ENCODE peak calls at places on chromosomes 11 and 22, in nine cellular contexts. F, D, J, U, B, E, O, X and G are unnamed samples.

GRCh38 chr11:120354068-120354467 is 17.9 kb downstream of the ARHGEF12 start:
- DNase-seq in B (no peak), E (no peak), X (peak; percentile 36), U (no peak), F (no peak), J (no peak), D (peak; percentile 34), O (no peak), G (no peak)

GRCh38 chr11:8566613-8567210 is 27.3 kb downstream of the STK33 start:
- DNase-seq in F (no peak), X (peak; percentile 22), U (peak; percentile 12), J (peak; percentile 33), D (peak; percentile 68), E (peak; percentile 59), B (peak; percentile 50), O (no peak), G (no peak)

GRCh38 chr11:44634401-44635281 is 69.2 kb downstream of the CD82 start:
- DNase-seq in O (peak; percentile 83), F (peak; percentile 92), E (peak; percentile 56), U (peak; percentile 11), D (peak; percentile 55), B (peak; percentile 54), X (peak; percentile 69), J (peak; percentile 2), G (peak; percentile 68)

GRCh38 chr11:6199174-6199810 is at the start of gene OR52W1:
- DNase-seq in X (no peak), E (no peak), J (no peak), U (no peak), F (peak; percentile 57), D (no peak), B (no peak), O (no peak), G (no peak)

GRCh38 chr22:47997052-47997568 is 1234.7 kb downstream of the TBC1D22A start:
- DNase-seq in X (no peak), O (no peak), B (no peak), U (no peak), F (no peak), D (no peak), E (no peak), J (no peak), G (no peak)

GRCh38 chr11:29019960-29020683 is 911.9 kb downstream of the METTL15 start:
- DNase-seq in E (peak; percentile 70), U (no peak), J (no peak), O (no peak), B (peak; percentile 31), D (peak; percentile 81), X (peak; percentile 45), F (no peak), G (no peak)

GRCh38 chr22:35766654-35767580 is 49.2 kb downstream of the APOL5 start:
- DNase-seq in X (peak; percentile 37), U (no peak), D (no peak), B (peak; percentile 22), F (no peak), E (peak; percentile 57), J (no peak), O (no peak), G (no peak)

GRCh38 chr11:130762342-130763037 is 153.8 kb downstream of the SNX19 start:
- DNase-seq in F (peak; percentile 88), B (no peak), D (no peak), X (no peak), O (no peak), E (no peak), U (no peak), J (no peak), G (no peak)

GRCh38 chr22:32380991-32381390 is 23.3 kb downstream of the RFPL3 start:
- DNase-seq in J (no peak), O (no peak), U (no peak), F (no peak), B (no peak), D (no peak), X (no peak), E (no peak), G (no peak)

GRCh38 chr22:21450858-21451331 is 16.3 kb upstream of the TMEM191C start:
- DNase-seq in E (no peak), X (no peak), U (no peak), D (no peak), B (no peak), F (no peak), J (no peak), O (peak; percentile 2), G (no peak)

GRCh38 chr11:17991799-17992433 is 20.9 kb downstream of the SERGEF start:
- DNase-seq in D (peak; percentile 84), J (peak; percentile 59), X (peak; percentile 44), U (no peak), E (peak; percentile 63), F (no peak), B (peak; percentile 63), O (peak; percentile 27), G (peak; percentile 54)

GRCh38 chr22:37077802-37078448 is 26.4 kb downstream of the KCTD17 start:
- DNase-seq in D (peak; percentile 66), B (peak; percentile 72), X (no peak), O (no peak), J (peak; percentile 91), E (peak; percentile 51), F (no peak), U (peak; percentile 10), G (peak; percentile 90)

GRCh38 chr11:7537260-7537659 is 23.5 kb downstream of the PPFIBP2 start:
- DNase-seq in B (no peak), D (no peak), O (no peak), E (no peak), X (no peak), U (no peak), J (no peak), F (no peak), G (no peak)
- TF ChIP-seq CTCF in B (no peak), D (no peak), O (no peak), E (no peak), X (no peak), U (no peak), J (no peak), F (no peak), G (no peak)

GRCh38 chr11:77558380-77558779 is 31.4 kb upstream of the AQP11 start:
- DNase-seq in J (no peak), O (no peak), D (no peak), F (no peak), U (no peak), X (no peak), B (no peak), E (no peak), G (no peak)

GRCh38 chr11:77561257-77561656 is 28.5 kb upstream of the AQP11 start:
- DNase-seq in X (no peak), U (no peak), O (no peak), J (no peak), F (no peak), B (no peak), D (no peak), E (no peak), G (no peak)

GRCh38 chr11:77560605-77561004 is 29.1 kb upstream of the AQP11 start:
- DNase-seq in E (peak; percentile 42), F (no peak), J (no peak), X (peak; percentile 47), D (peak; percentile 36), O (no peak), U (no peak), B (no peak), G (no peak)

GRCh38 chr11:77559686-77560425 is 29.9 kb upstream of the AQP11 start:
- DNase-seq in O (no peak), D (peak; percentile 91), F (no peak), X (peak; percentile 86), U (peak; percentile 37), B (no peak), E (peak; percentile 89), J (no peak), G (no peak)

DNA sequence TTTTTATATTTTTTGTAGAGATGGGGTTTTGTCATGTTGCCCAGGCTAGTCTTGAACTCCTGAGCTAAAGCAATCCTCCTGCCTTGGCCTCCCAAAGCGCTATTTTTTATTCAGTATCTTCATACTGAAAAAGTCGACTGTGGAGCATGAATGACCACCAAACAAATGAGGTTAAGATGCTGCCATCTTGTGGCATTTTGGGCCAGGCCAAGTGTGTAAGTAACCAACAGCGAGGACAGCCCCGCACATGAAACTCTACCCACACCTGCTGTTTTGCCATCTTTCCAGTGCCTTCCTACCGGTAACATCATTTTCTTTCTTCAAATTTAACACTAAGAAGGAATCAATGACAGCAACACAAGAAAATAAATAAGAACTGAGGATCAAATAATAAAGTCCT is 32.2 kb upstream of the AQP11 start:
- DNase-seq in J (peak; percentile 15), D (peak; percentile 42), E (peak; percentile 16), O (no peak), F (no peak), B (peak; percentile 9), U (no peak), X (peak; percentile 4), G (peak; percentile 10)
- TF ChIP-seq CTCF in J (peak; percentile 28), D (peak; percentile 44), E (peak; percentile 16), O (peak; percentile 16), F (no peak), B (peak; percentile 6), U (no peak), X (peak; percentile 19), G (no peak)

DNA sequence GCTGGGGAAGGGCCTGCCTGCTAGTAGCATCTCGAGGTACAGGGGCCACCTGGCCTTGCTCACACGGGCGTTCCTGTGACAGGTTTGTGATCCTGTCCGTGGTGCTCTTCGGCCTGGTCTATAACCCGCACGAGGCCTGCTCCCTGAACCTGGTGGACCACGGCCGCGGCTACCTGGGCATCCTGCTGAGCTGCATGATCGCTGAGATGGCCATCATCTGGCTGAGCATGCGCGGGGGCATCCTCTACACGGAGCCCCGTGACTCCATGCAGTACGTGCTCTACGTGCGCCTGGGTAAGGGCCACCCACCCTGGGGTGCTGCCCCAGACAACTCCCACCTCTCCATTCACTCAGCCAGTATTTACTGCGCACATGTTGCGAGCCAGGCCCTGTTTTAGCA is 31.8 kb upstream of the MYRF start:
- DNase-seq in J (no peak), E (no peak), F (no peak), D (no peak), O (no peak), B (no peak), U (no peak), X (no peak), G (no peak)
- TF ChIP-seq CTCF in J (no peak), E (no peak), F (no peak), D (no peak), O (no peak), B (no peak), U (no peak), X (no peak), G (no peak)

GRCh38 chr11:67662142-67662805 is 11.7 kb upstream of the ACY3 start:
- DNase-seq in F (no peak), O (no peak), J (no peak), D (no peak), B (no peak), E (no peak), X (no peak), U (no peak), G (no peak)
- TF ChIP-seq CTCF in F (no peak), O (no peak), J (no peak), D (no peak), B (no peak), E (no peak), X (no peak), U (no peak), G (no peak)